ENCODE peak calls at places on chromosomes 11 and 22, in five cellular contexts. D, V, C, Y and U are unnamed samples.

GRCh38 chr22:33023119-33023827 is 34.9 kb downstream of the SYN3 start:
- DNase-seq in C (no peak), D (no peak), Y (no peak), V (no peak), U (no peak)

GRCh38 chr22:47575291-47575690 is 812.8 kb downstream of the TBC1D22A start:
- DNase-seq in C (no peak), Y (no peak), D (no peak), V (no peak), U (no peak)

GRCh38 chr11:64990222-64990918 is 6.4 kb downstream of the BATF2 start:
- DNase-seq in D (no peak), Y (no peak), C (peak; percentile 61), V (no peak), U (no peak)

GRCh38 chr11:86954288-86955110 is 696 bp downstream of the FZD4 start:
- DNase-seq in D (no peak), V (peak; percentile 78), Y (no peak), C (peak; percentile 61), U (no peak)

GRCh38 chr11:79845002-79845709 is 404.3 kb upstream of the TENM4 start:
- DNase-seq in V (no peak), C (no peak), D (no peak), Y (no peak), U (no peak)

GRCh38 chr22:10961043-10961860 is 4566.7 kb upstream of the OR11H1 start:
- DNase-seq in Y (no peak), C (no peak), D (no peak), V (no peak), U (no peak)

GRCh38 chr11:2512431-2513407 is 67.9 kb downstream of the KCNQ1 start:
- DNase-seq in D (no peak), V (peak; percentile 65), C (peak; percentile 42), Y (no peak), U (no peak)

GRCh38 chr22:43126506-43127165 is 16.1 kb downstream of the BIK start:
- DNase-seq in C (no peak), Y (no peak), V (no peak), D (peak; percentile 82), U (no peak)

GRCh38 chr11:123407124-123407995 is 22.7 kb upstream of the GRAMD1B start:
- DNase-seq in V (no peak), C (peak; percentile 68), D (peak; percentile 74), Y (peak; percentile 28), U (peak; percentile 55)

GRCh38 chr11:12091957-12092558 is 18.3 kb upstream of the MICAL2 start:
- DNase-seq in V (no peak), Y (no peak), C (no peak), D (no peak), U (no peak)

GRCh38 chr22:45034156-45034555 is 24.4 kb upstream of the PHF21B start:
- DNase-seq in D (no peak), V (no peak), Y (no peak), C (no peak), U (no peak)

GRCh38 chr22:45036154-45036553 is 26.3 kb upstream of the PHF21B start:
- DNase-seq in C (no peak), V (no peak), D (no peak), Y (no peak), U (no peak)

GRCh38 chr22:45031629-45032403 is 22.0 kb upstream of the PHF21B start:
- DNase-seq in D (no peak), C (no peak), Y (no peak), V (no peak), U (no peak)

GRCh38 chr22:45034821-45035220 is 25.0 kb upstream of the PHF21B start:
- DNase-seq in V (no peak), D (no peak), Y (no peak), C (no peak), U (no peak)

DNA sequence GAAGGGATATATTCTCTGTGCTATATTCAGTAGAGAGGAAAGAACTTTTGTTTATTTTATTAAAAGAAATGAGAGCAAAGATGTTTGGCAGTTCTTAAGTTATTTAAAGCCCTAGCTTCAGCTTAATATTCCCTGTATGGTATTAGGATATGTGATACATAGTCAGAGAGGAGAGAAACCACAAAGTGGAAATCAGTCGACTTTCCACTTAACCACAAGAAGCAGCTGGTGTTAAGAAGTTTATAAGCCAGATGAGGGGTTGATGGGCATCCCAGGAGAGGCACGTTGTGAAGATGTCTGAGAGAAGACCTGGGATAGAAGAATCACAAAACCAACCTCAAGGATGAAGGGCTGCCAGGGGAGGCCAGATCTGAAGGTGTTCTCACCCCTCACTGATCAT is 23.3 kb upstream of the PHF21B start:
- DNase-seq in C (no peak), D (no peak), V (no peak), Y (no peak), U (no peak)
- H3K27ac ChIP-seq in C (no peak overlapping the region), D (no peak overlapping the region), V (no peak overlapping the region), Y (no peak overlapping the region), U (no peak overlapping the region)

GRCh38 chr22:26273011-26273675 is 103.9 kb downstream of the SEZ6L start:
- DNase-seq in Y (no peak), V (no peak), C (no peak), D (no peak), U (no peak)
- H3K27ac ChIP-seq in Y (no peak overlapping the region), V (no peak overlapping the region), C (no peak overlapping the region), D (no peak overlapping the region), U (no peak overlapping the region)

GRCh38 chr22:31020334-31020733 is 51.3 kb downstream of the TUG1 start:
- DNase-seq in Y (no peak), D (no peak), V (no peak), C (no peak), U (no peak)
- H3K27ac ChIP-seq in Y (no peak overlapping the region), D (no peak overlapping the region), V (no peak overlapping the region), C (no peak overlapping the region), U (no peak overlapping the region)

DNA sequence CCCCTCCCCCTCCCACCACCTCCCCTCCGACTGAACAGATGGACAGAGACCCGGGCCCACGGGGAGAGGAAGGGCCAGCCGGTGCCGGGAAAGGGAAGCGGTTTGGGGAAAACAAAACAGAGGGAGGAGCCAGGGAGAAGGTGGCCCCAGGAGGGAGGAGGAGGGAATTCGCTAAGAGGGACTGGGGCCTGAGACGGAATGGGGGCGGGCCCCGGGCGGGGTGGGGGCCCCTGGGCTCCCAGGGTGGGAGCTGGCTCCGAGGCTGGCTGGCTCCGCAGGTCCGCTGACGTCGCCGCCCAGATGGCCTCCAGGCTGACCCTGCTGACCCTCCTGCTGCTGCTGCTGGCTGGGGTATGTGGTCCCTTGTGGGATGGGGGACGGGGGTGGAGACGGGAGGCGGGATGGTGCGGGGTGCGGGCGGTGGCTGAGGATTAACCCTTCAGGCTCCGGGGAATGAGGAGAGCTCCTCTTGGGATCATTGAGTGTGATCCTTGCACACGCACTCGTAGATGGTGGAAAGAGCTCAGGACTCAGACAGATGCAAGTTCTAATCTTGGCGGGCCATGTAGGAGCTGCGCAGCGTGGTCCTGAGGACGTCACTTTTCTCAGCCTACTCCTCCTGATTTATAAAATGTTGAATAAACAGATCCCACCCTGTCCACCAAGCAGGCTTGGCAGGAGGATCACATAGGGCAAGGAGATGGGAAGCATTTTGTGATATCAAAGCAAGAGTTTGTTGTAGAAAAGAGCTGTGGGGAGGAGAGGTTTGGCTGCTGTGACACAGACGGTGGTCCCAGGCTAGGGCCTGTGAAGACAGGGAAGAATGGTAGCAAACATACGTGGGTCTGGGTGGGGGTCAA is 716 bp downstream of the SERPING1 start:
- DNase-seq in C (peak; percentile 87), V (peak; percentile 94), Y (no peak), D (no peak), U (no peak)
- H3K27ac ChIP-seq in C (peak overlapping the region; percentile 73), V (peak overlapping the region; percentile 99), Y (no peak overlapping the region), D (no peak overlapping the region), U (no peak overlapping the region)

GRCh38 chr22:28983788-28984441 is 77.7 kb downstream of the C22orf31 start:
- DNase-seq in V (no peak), Y (no peak), D (no peak), C (no peak), U (no peak)
- H3K27ac ChIP-seq in V (no peak overlapping the region), Y (no peak overlapping the region), D (no peak overlapping the region), C (no peak overlapping the region), U (no peak overlapping the region)

DNA sequence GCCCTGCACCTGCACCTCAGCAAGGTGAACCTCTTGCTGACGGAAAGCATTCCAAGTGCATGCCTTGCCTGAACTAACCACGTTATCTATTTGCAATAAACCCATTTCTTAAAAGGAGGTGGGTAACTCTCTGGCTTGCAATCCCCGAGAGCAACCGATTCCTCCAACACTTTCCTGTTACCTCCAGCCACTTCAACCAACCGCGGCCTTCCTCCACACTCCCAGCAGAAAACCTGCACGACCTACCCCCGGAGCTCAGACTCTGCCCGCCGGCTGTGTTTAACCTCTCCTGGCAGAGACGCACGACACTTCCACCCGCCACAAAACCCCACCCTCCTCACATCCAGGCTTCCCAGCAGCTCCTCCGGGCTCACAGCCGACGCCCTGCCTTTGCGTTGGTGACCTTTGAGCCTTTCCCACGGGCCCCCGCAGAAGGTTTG is 714 bp downstream of the SCO2 start:
- DNase-seq in D (no peak), C (no peak), V (no peak), Y (no peak), U (no peak)
- H3K27ac ChIP-seq in D (peak overlapping the region; percentile 100), C (peak overlapping the region; percentile 94), V (peak overlapping the region; percentile 95), Y (peak overlapping the region; percentile 94), U (peak overlapping the region; percentile 80)

DNA sequence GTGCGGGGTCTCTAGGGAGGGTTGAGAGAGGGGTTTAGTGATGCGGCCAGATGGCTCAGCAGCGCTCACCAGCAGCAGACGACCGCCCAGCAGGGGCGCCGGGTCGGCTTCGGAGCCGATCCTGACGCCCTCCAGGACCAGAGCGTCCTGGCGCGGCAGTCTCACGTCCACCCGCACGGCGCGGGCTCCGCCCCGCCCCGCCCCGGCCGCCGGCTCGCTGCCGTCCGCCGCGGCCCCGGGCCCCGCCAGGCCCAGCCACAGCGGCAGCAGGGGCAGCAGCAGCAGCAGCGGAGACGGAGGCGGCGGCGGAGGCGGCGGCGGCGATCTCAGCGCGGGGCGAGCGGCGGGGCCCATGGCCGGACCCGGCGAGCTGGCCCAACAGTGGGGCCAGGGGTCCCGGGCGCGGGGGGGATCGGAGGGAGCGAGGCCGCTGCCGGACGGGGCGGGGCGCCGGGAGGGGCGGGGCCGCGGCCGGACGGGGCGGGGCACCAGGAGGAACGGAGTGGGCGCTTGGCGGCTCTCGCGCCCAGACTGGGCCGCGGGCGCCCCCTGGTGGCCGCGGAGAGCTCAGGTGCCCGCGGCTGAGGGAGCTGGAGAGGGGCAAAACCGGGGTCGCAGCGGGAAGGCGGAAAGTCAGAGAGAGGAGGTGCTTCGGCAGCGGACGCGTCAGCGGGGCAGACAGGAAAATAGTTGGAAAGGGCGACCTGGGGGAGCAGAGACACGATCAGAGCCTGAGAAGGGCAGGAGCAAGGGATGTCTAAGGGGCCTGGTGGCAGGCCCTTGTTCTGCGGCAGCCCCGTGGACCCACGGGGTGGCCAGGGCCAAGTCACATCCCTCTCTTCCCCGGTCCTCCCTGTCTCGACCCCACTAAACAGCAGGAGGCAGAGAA is at the start of gene RNF215:
- DNase-seq in V (peak; percentile 87), C (peak; percentile 88), Y (peak; percentile 71), D (peak; percentile 44), U (peak; percentile 80)
- H3K27ac ChIP-seq in V (peak within 1 kb of the TSS; percentile 93), C (no peak within 1 kb of the TSS), Y (no peak within 1 kb of the TSS), D (peak within 1 kb of the TSS; percentile 69), U (no peak within 1 kb of the TSS)

GRCh38 chr22:27850000-27850465 is 48.5 kb upstream of the MN1 start:
- DNase-seq in V (no peak), Y (no peak), D (no peak), C (peak; percentile 90), U (no peak)
- H3K27ac ChIP-seq in V (peak overlapping the region; percentile 33), Y (no peak overlapping the region), D (no peak overlapping the region), C (peak overlapping the region; percentile 0), U (no peak overlapping the region)